ENCODE peak calls at places on chromosomes 1 and 21, in seven cellular contexts. Z is nucleus accumbens; F is small intestine; N is activated CD8-positive, alpha-beta memory T cell treated with anti-CD3 and anti-CD28 coated beads, Interleukin-2, amount 50 U/mL, for 48 hours; L is substantia nigra; Q is fibroblast of pulmonary artery; S is cardiac muscle cell. C is an unnamed sample.

GRCh38 chr1:228058981-228059535 is 23.4 kb upstream of the ARF1 start:
- DNase-seq in Q (no peak), S (no peak), L (no peak), F (no peak), N (no peak), Z (no peak), C (no peak)

GRCh38 chr21:45320991-45321656 is 33.4 kb upstream of the POFUT2 start:
- DNase-seq in F (no peak), Z (no peak), N (no peak), Q (no peak), S (no peak), L (no peak), C (no peak)

GRCh38 chr1:237786066-237786719 is 104.5 kb downstream of the ZP4 start:
- DNase-seq in S (no peak), N (no peak), L (no peak), Z (no peak), Q (no peak), F (no peak), C (no peak)

GRCh38 chr21:23026878-23027277 is 2028.7 kb downstream of the NCAM2 start:
- DNase-seq in S (no peak), N (no peak), F (no peak), Q (no peak), L (no peak), Z (no peak), C (no peak)

GRCh38 chr1:74237035-74237434 is 1.8 kb downstream of the TNNI3K start:
- DNase-seq in F (no peak), N (no peak), Z (no peak), Q (no peak), S (no peak), L (no peak), C (no peak)

GRCh38 chr1:7069888-7070287 is 284.6 kb downstream of the CAMTA1 start:
- DNase-seq in L (no peak), S (peak), Z (no peak), N (no peak), Q (peak), F (no peak), C (peak)

GRCh38 chr1:223135176-223135575 is 7.9 kb downstream of the TLR5 start:
- DNase-seq in F (no peak), S (no peak), Q (peak), L (no peak), Z (no peak), N (no peak), C (peak)

GRCh38 chr21:41326414-41327080 is 9.9 kb downstream of the FAM3B start:
- DNase-seq in N (no peak), L (no peak), Q (no peak), S (no peak), Z (no peak), F (peak), C (no peak)

GRCh38 chr1:89167590-89168215 is 8.1 kb downstream of the GBP7 start:
- DNase-seq in Q (peak), L (no peak), N (no peak), Z (no peak), F (no peak), S (no peak), C (no peak)

GRCh38 chr1:159598196-159598595 is 10.6 kb downstream of the APCS start:
- DNase-seq in L (no peak), F (no peak), Z (no peak), Q (peak), N (no peak), S (no peak), C (peak)

GRCh38 chr1:25902462-25902861 is 3.8 kb downstream of the STMN1 start:
- DNase-seq in F (no peak), Q (no peak), S (no peak), N (no peak), L (no peak), Z (no peak), C (no peak)

GRCh38 chr1:168907053-168907452 is 178.0 kb upstream of the DPT start:
- DNase-seq in Z (no peak), Q (no peak), F (peak), S (no peak), L (no peak), N (no peak), C (no peak)

C was measured in astrocyte.